ENCODE peak calls at places on chromosomes 16 and 17, in four cellular contexts. H, W, D and I are unnamed samples.
A peak's percentile ranks its signal among the peaks of the same experiment; 100 is the strongest.

GRCh38 chr17:9291912-9292562 is 270.7 kb downstream of the NTN1 start:
- DNase-seq in W (peak; percentile 60), D (peak; percentile 39), H (peak; percentile 29), I (peak; percentile 49)

GRCh38 chr16:78072275-78072674 is 27.2 kb upstream of the WWOX start:
- DNase-seq in W (peak; percentile 90), D (peak; percentile 6), H (no peak), I (no peak)

GRCh38 chr16:9665851-9666271 is 516.4 kb downstream of the GRIN2A start:
- DNase-seq in H (no peak), W (no peak), D (peak; percentile 34), I (no peak)

GRCh38 chr16:85387171-85387507 is 226.0 kb upstream of the GSE1 start:
- DNase-seq in D (no peak), W (no peak), H (no peak), I (no peak)

GRCh38 chr17:10111907-10112452 is 86.4 kb downstream of the GAS7 start:
- DNase-seq in D (no peak), W (no peak), H (no peak), I (no peak)

GRCh38 chr17:2564876-2565275 is 28.6 kb upstream of the PAFAH1B1 start:
- DNase-seq in W (no peak), D (peak; percentile 69), H (peak; percentile 69), I (no peak)

GRCh38 chr17:28118362-28118761 is 75.9 kb downstream of the NLK start:
- DNase-seq in D (no peak), H (no peak), W (no peak), I (no peak)

GRCh38 chr17:28896884-28897768 is at the start of gene FLOT2:
- DNase-seq in D (peak; percentile 21), H (peak; percentile 58), W (peak; percentile 88), I (peak; percentile 76)

GRCh38 chr17:83083368-83084201 is 4.2 kb downstream of the METRNL start:
- DNase-seq in H (peak; percentile 69), W (peak; percentile 89), D (peak; percentile 86), I (peak; percentile 98)

GRCh38 chr16:84175351-84176081 is 11.3 kb downstream of the TAF1C start:
- DNase-seq in W (peak; percentile 76), H (peak; percentile 74), D (peak; percentile 72), I (peak; percentile 67)

GRCh38 chr16:50254072-50254471 is 12.3 kb upstream of the ADCY7 start:
- DNase-seq in W (no peak), D (no peak), H (no peak), I (no peak)

GRCh38 chr17:78818932-78819331 is 21.7 kb downstream of the USP36 start:
- DNase-seq in D (no peak), W (no peak), H (no peak), I (no peak)

GRCh38 chr17:32673964-32674363 is 187.2 kb downstream of the CDK5R1 start:
- DNase-seq in W (no peak), H (no peak), D (no peak), I (peak; percentile 20)

GRCh38 chr17:18139949-18140348 is 31.4 kb downstream of the MYO15A start:
- DNase-seq in W (peak; percentile 57), H (peak; percentile 22), D (no peak), I (peak; percentile 56)

GRCh38 chr17:4950757-4951204 is at the start of gene ENO3:
- DNase-seq in W (peak; percentile 60), D (no peak), H (no peak), I (no peak)

GRCh38 chr16:27690604-27691003 is 140.7 kb downstream of the KATNIP start:
- DNase-seq in W (peak; percentile 60), D (no peak), H (peak; percentile 45), I (peak; percentile 42)

GRCh38 chr16:56662357-56663354 is 4.9 kb downstream of the MT1F start:
- DNase-seq in H (no peak), W (peak; percentile 65), D (no peak), I (no peak)

GRCh38 chr17:57461082-57461481 is 204.8 kb downstream of the MSI2 start:
- DNase-seq in H (no peak), W (no peak), D (no peak), I (peak; percentile 58)

GRCh38 chr16:89067677-89068076 is 26.0 kb upstream of the ACSF3 start:
- DNase-seq in W (no peak), H (peak; percentile 35), D (peak; percentile 4), I (no peak)

GRCh38 chr16:2905988-2906387 is 5.7 kb upstream of the FLYWCH1 start:
- DNase-seq in H (no peak), W (no peak), D (no peak), I (no peak)

GRCh38 chr16:67165121-67166034 is 833 bp downstream of the HSF4 start:
- DNase-seq in H (no peak), D (no peak), W (peak; percentile 73), I (peak; percentile 45)

GRCh38 chr16:47779201-47780016 is 318.3 kb downstream of the PHKB start:
- DNase-seq in D (no peak), H (no peak), W (no peak), I (peak; percentile 45)

GRCh38 chr16:14307623-14308356 is 236.7 kb downstream of the MRTFB start:
- DNase-seq in H (peak; percentile 66), D (no peak), W (peak; percentile 21), I (peak; percentile 86)

GRCh38 chr17:55463600-55463999 is 42.0 kb upstream of the MMD start:
- DNase-seq in D (no peak), H (no peak), W (no peak), I (no peak)

DNA sequence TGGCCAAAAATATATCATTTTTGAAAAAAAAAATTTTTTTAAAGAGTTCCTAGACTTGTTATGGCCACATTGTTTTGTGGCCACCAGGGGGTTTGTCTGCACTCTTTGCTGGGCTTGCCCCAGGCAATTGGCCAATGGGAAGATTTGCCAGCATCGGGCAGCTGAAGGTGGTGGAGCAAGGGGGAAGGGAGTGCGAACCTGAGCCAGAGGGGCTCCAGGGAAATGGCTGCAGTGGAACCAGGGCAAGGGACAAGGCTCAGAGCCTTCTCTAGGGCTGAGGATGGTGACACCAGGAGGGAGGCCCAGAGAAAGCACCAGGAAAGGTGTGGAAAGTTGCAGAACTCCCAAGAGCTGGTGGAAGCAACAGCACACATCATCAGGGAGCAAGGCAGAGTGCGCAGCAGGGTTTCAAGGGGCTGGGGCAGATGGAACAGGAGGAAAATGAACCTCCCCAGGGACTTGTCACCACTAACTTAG is 15.5 kb upstream of the CMIP start:
- DNase-seq in D (peak; percentile 60), H (peak; percentile 52), W (peak; percentile 82), I (peak; percentile 69)
- H3K9me2 ChIP-seq in D (no peaks in the 10 kb centered on the region), H (no peaks in the 10 kb centered on the region), W (no peaks in the 10 kb centered on the region), I (no peaks in the 10 kb centered on the region)

GRCh38 chr16:160691-161190 is 5.0 kb upstream of the HBM start:
- DNase-seq in W (no peak), H (no peak), D (no peak), I (no peak)

GRCh38 chr16:152141-153128 is at the start of gene HBZ:
- DNase-seq in D (no peak), H (no peak), W (no peak), I (no peak)

GRCh38 chr16:154223-155030 is 2.0 kb downstream of the HBZ start:
- DNase-seq in H (peak; percentile 28), D (no peak), W (peak; percentile 69), I (peak; percentile 44)

GRCh38 chr16:159136-159849 is 6.5 kb upstream of the HBM start:
- DNase-seq in D (no peak), H (no peak), W (no peak), I (no peak)

GRCh38 chr16:155031-155398 is 2.6 kb downstream of the HBZ start:
- DNase-seq in W (no peak), H (no peak), D (no peak), I (no peak)
- H3K9me2 ChIP-seq in W (no peaks in the 10 kb centered on the region), H (no peaks in the 10 kb centered on the region), D (no peaks in the 10 kb centered on the region), I (no peaks in the 10 kb centered on the region)

GRCh38 chr16:74031551-74031950 is 265.1 kb upstream of the PSMD7 start:
- DNase-seq in D (no peak), H (no peak), W (no peak), I (no peak)
- H3K9me2 ChIP-seq in D (no peaks in the 10 kb centered on the region), H (no peaks in the 10 kb centered on the region), W (no peaks in the 10 kb centered on the region), I (no peaks in the 10 kb centered on the region)

GRCh38 chr17:77286391-77286640 is 145.5 kb downstream of the SEC14L1 start:
- DNase-seq in H (no peak), W (no peak), D (no peak), I (no peak)

GRCh38 chr17:77286641-77287431 is 146.1 kb downstream of the SEC14L1 start:
- DNase-seq in W (no peak), H (peak; percentile 87), D (peak; percentile 99), I (peak; percentile 64)

GRCh38 chr17:77287432-77288068 is 146.8 kb downstream of the SEC14L1 start:
- DNase-seq in W (peak; percentile 49), H (peak; percentile 81), D (peak; percentile 98), I (peak; percentile 95)

GRCh38 chr17:77284023-77284617 is 143.4 kb downstream of the SEC14L1 start:
- DNase-seq in W (no peak), D (no peak), H (no peak), I (no peak)

GRCh38 chr17:77285594-77286390 is 145.0 kb downstream of the SEC14L1 start:
- DNase-seq in H (peak; percentile 88), D (peak; percentile 97), W (no peak), I (peak; percentile 98)
- H3K9me2 ChIP-seq in H (no peaks in the 10 kb centered on the region), D (no peaks in the 10 kb centered on the region), W (no peaks in the 10 kb centered on the region), I (no peaks in the 10 kb centered on the region)

GRCh38 chr17:35255316-35255715 is 12.4 kb downstream of the SLFN5 start:
- DNase-seq in D (no peak), H (no peak), W (no peak), I (no peak)

GRCh38 chr17:35257080-35257701 is 14.3 kb downstream of the SLFN5 start:
- DNase-seq in W (peak; percentile 6), D (peak; percentile 90), H (peak; percentile 86), I (no peak)

GRCh38 chr17:35259001-35259400 is 16.1 kb downstream of the SLFN5 start:
- DNase-seq in H (no peak), D (no peak), W (no peak), I (no peak)

GRCh38 chr17:35254107-35254802 is 11.4 kb downstream of the SLFN5 start:
- DNase-seq in W (no peak), D (peak; percentile 92), H (peak; percentile 57), I (peak; percentile 98)

DNA sequence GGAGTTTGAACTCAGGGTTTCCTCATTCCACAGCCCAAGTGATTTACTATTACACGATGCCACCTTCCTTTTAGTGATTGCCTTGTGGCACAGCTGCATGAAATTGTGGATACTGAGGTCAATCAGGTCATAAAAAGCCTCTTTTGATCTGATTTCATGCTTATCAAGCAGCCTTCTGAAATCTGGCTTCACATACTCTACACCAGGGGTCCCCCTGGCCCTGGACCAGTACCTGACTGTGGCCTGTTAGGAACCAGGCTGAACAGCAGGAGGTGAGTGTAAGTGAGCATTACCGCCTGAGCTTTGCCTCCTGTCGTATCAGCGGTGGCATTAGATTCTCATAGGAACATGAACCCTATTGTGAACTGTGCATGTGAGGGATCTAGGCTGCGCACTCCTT is 13.8 kb downstream of the SLFN5 start:
- DNase-seq in D (no peak), H (peak; percentile 17), W (peak; percentile 42), I (no peak)
- H3K9me2 ChIP-seq in D (no peaks in the 10 kb centered on the region), H (no peaks in the 10 kb centered on the region), W (peaks cover 4% of the 10 kb centered on the region), I (no peaks in the 10 kb centered on the region)

DNA sequence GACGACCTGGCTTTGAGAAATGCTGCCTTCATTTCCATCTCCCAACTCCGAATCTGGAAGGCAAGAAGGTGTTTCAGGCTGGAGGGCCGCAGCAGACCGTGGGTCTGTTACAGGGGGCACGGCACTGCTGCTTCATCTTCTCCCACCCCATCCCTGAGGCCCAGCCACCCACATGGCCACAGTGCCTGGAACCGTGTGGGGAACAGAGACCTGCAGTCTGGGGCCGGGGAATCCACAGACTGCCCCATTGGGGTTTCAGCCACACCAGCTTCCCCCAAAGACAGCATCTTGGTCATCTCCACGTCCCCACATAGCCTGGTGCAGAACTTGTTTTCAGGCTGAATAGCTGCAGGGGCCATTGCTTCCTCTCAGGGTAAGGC is 74.2 kb downstream of the MRC2 start:
- DNase-seq in H (no peak), D (no peak), W (no peak), I (no peak)
- H3K9me2 ChIP-seq in H (no peaks in the 10 kb centered on the region), D (no peaks in the 10 kb centered on the region), W (no peaks in the 10 kb centered on the region), I (no peaks in the 10 kb centered on the region)